ENCODE peak calls at places on chromosome 20, in eight cellular contexts. One of them, this sample, is unnamed.

GRCh38 chr20:45445805-45446562 is 23.6 kb upstream of the WFDC2 start:
- DNase-seq in Jurkat, Clone E6-1: no peak
- DNase-seq in OCI-LY7: peak; percentile 48
- DNase-seq in CD8-positive, alpha-beta T cell: no peak
- DNase-seq in lung: no peak
- DNase-seq in psoas muscle: no peak
- DNase-seq in PC-3: peak; percentile 76
- DNase-seq in choroid plexus epithelial cell: peak; percentile 39
- DNase-seq in this sample: no peak

GRCh38 chr20:919491-919916 is 3.4 kb upstream of the ANGPT4 start:
- DNase-seq in Jurkat, Clone E6-1: peak; percentile 32
- DNase-seq in OCI-LY7: no peak
- DNase-seq in CD8-positive, alpha-beta T cell: no peak
- DNase-seq in lung: no peak
- DNase-seq in psoas muscle: no peak
- DNase-seq in PC-3: no peak
- DNase-seq in choroid plexus epithelial cell: no peak
- DNase-seq in this sample: no peak

GRCh38 chr20:41142914-41143313 is 5.6 kb downstream of the PLCG1 start:
- DNase-seq in Jurkat, Clone E6-1: peak; percentile 90
- DNase-seq in OCI-LY7: peak; percentile 50
- DNase-seq in CD8-positive, alpha-beta T cell: peak; percentile 68
- DNase-seq in lung: no peak
- DNase-seq in psoas muscle: no peak
- DNase-seq in PC-3: no peak
- DNase-seq in choroid plexus epithelial cell: no peak
- DNase-seq in this sample: no peak

GRCh38 chr20:38685853-38686473 is 38.3 kb upstream of the SLC32A1 start:
- DNase-seq in Jurkat, Clone E6-1: peak; percentile 37
- DNase-seq in OCI-LY7: peak; percentile 33
- DNase-seq in CD8-positive, alpha-beta T cell: no peak
- DNase-seq in lung: peak; percentile 35
- DNase-seq in psoas muscle: no peak
- DNase-seq in PC-3: peak; percentile 68
- DNase-seq in choroid plexus epithelial cell: peak; percentile 66
- DNase-seq in this sample: no peak

GRCh38 chr20:23492292-23492691 is 1.4 kb downstream of the CST8 start:
- DNase-seq in Jurkat, Clone E6-1: no peak
- DNase-seq in OCI-LY7: no peak
- DNase-seq in CD8-positive, alpha-beta T cell: no peak
- DNase-seq in lung: no peak
- DNase-seq in psoas muscle: no peak
- DNase-seq in PC-3: no peak
- DNase-seq in choroid plexus epithelial cell: no peak
- DNase-seq in this sample: no peak

GRCh38 chr20:64035066-64035932 is 683 bp upstream of the C20orf204 start:
- DNase-seq in Jurkat, Clone E6-1: no peak
- DNase-seq in OCI-LY7: no peak
- DNase-seq in CD8-positive, alpha-beta T cell: no peak
- DNase-seq in lung: no peak
- DNase-seq in psoas muscle: no peak
- DNase-seq in PC-3: no peak
- DNase-seq in choroid plexus epithelial cell: no peak
- DNase-seq in this sample: no peak

GRCh38 chr20:36927704-36928103 is 23.8 kb downstream of the SAMHD1 start:
- DNase-seq in Jurkat, Clone E6-1: no peak
- DNase-seq in OCI-LY7: no peak
- DNase-seq in CD8-positive, alpha-beta T cell: no peak
- DNase-seq in lung: no peak
- DNase-seq in psoas muscle: no peak
- DNase-seq in PC-3: no peak
- DNase-seq in choroid plexus epithelial cell: no peak
- DNase-seq in this sample: no peak

GRCh38 chr20:64101731-64102621 is 5.4 kb downstream of the NPBWR2 start:
- DNase-seq in Jurkat, Clone E6-1: no peak
- DNase-seq in OCI-LY7: peak; percentile 73
- DNase-seq in CD8-positive, alpha-beta T cell: peak; percentile 80
- DNase-seq in lung: no peak
- DNase-seq in psoas muscle: peak; percentile 63
- DNase-seq in PC-3: peak; percentile 59
- DNase-seq in choroid plexus epithelial cell: no peak
- DNase-seq in this sample: no peak

GRCh38 chr20:13765299-13765698 is 19.4 kb downstream of the ESF1 start:
- DNase-seq in Jurkat, Clone E6-1: no peak
- DNase-seq in OCI-LY7: no peak
- DNase-seq in CD8-positive, alpha-beta T cell: no peak
- DNase-seq in lung: no peak
- DNase-seq in psoas muscle: no peak
- DNase-seq in PC-3: no peak
- DNase-seq in choroid plexus epithelial cell: no peak
- DNase-seq in this sample: no peak

GRCh38 chr20:14720251-14720650 is 382.8 kb upstream of the FLRT3 start:
- DNase-seq in Jurkat, Clone E6-1: no peak
- DNase-seq in OCI-LY7: no peak
- DNase-seq in CD8-positive, alpha-beta T cell: no peak
- DNase-seq in lung: no peak
- DNase-seq in psoas muscle: no peak
- DNase-seq in PC-3: peak; percentile 52
- DNase-seq in choroid plexus epithelial cell: no peak
- DNase-seq in this sample: no peak

GRCh38 chr20:7022597-7022996 is 255.1 kb downstream of the BMP2 start:
- DNase-seq in Jurkat, Clone E6-1: no peak
- DNase-seq in OCI-LY7: no peak
- DNase-seq in CD8-positive, alpha-beta T cell: no peak
- DNase-seq in lung: no peak
- DNase-seq in psoas muscle: no peak
- DNase-seq in PC-3: no peak
- DNase-seq in choroid plexus epithelial cell: no peak
- DNase-seq in this sample: no peak

GRCh38 chr20:14882157-14882556 is 544.7 kb upstream of the FLRT3 start:
- DNase-seq in Jurkat, Clone E6-1: no peak
- DNase-seq in OCI-LY7: no peak
- DNase-seq in CD8-positive, alpha-beta T cell: no peak
- DNase-seq in lung: no peak
- DNase-seq in psoas muscle: no peak
- DNase-seq in PC-3: no peak
- DNase-seq in choroid plexus epithelial cell: no peak
- DNase-seq in this sample: no peak

GRCh38 chr20:11090751-11091150 is 417.0 kb upstream of the JAG1 start:
- DNase-seq in Jurkat, Clone E6-1: no peak
- DNase-seq in OCI-LY7: no peak
- DNase-seq in CD8-positive, alpha-beta T cell: no peak
- DNase-seq in lung: no peak
- DNase-seq in psoas muscle: no peak
- DNase-seq in PC-3: no peak
- DNase-seq in choroid plexus epithelial cell: no peak
- DNase-seq in this sample: no peak

GRCh38 chr20:62924567-62925419 is 1.5 kb downstream of the DIDO1 start:
- DNase-seq in Jurkat, Clone E6-1: no peak
- DNase-seq in OCI-LY7: no peak
- DNase-seq in CD8-positive, alpha-beta T cell: no peak
- DNase-seq in lung: no peak
- DNase-seq in psoas muscle: no peak
- DNase-seq in PC-3: peak; percentile 47
- DNase-seq in choroid plexus epithelial cell: peak; percentile 56
- DNase-seq in this sample: no peak

DNA sequence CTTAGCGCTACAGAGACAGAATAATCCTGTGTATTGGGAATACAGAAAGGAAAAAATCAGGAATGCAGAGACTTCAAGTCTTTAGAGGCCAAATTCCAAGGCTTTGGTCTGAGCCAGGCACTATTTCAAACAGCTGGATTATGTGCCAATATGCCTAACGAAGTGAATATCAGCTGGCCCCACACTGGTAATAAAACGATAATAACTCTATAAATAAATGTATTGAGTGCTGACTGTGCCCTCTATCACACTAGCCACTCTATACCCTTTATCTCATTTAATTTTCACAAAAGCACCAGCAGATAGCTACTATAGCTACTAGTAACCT is 107.3 kb downstream of the TSHZ2 start:
- DNase-seq in Jurkat, Clone E6-1: no peak
- DNase-seq in OCI-LY7: no peak
- DNase-seq in CD8-positive, alpha-beta T cell: no peak
- DNase-seq in lung: no peak
- DNase-seq in psoas muscle: no peak
- DNase-seq in PC-3: no peak
- DNase-seq in choroid plexus epithelial cell: no peak
- DNase-seq in this sample: no peak
- H3K4me3 ChIP-seq in Jurkat, Clone E6-1: no peak overlapping the region
- H3K4me3 ChIP-seq in OCI-LY7: no peak overlapping the region
- H3K4me3 ChIP-seq in CD8-positive, alpha-beta T cell: no peak overlapping the region
- H3K4me3 ChIP-seq in lung: no peak overlapping the region
- H3K4me3 ChIP-seq in psoas muscle: no peak overlapping the region
- H3K4me3 ChIP-seq in PC-3: no peak overlapping the region
- H3K4me3 ChIP-seq in choroid plexus epithelial cell: no peak overlapping the region
- H3K4me3 ChIP-seq in this sample: no peak overlapping the region

GRCh38 chr20:3797592-3798404 is 1.7 kb downstream of the CDC25B start:
- DNase-seq in Jurkat, Clone E6-1: no peak
- DNase-seq in OCI-LY7: peak; percentile 65
- DNase-seq in CD8-positive, alpha-beta T cell: peak; percentile 81
- DNase-seq in lung: no peak
- DNase-seq in psoas muscle: peak; percentile 41
- DNase-seq in PC-3: peak; percentile 60
- DNase-seq in choroid plexus epithelial cell: peak; percentile 66
- DNase-seq in this sample: no peak
- H3K4me3 ChIP-seq in Jurkat, Clone E6-1: peak overlapping the region; percentile 83
- H3K4me3 ChIP-seq in OCI-LY7: peak overlapping the region; percentile 91
- H3K4me3 ChIP-seq in CD8-positive, alpha-beta T cell: peak overlapping the region; percentile 66
- H3K4me3 ChIP-seq in lung: peak overlapping the region; percentile 87
- H3K4me3 ChIP-seq in psoas muscle: peak overlapping the region; percentile 86
- H3K4me3 ChIP-seq in PC-3: peak overlapping the region; percentile 99
- H3K4me3 ChIP-seq in choroid plexus epithelial cell: peak overlapping the region; percentile 80
- H3K4me3 ChIP-seq in this sample: peak overlapping the region; percentile 67

GRCh38 chr20:4324611-4325238 is 309.4 kb upstream of the RNF24 start:
- DNase-seq in Jurkat, Clone E6-1: no peak
- DNase-seq in OCI-LY7: no peak
- DNase-seq in CD8-positive, alpha-beta T cell: peak; percentile 34
- DNase-seq in lung: no peak
- DNase-seq in psoas muscle: no peak
- DNase-seq in PC-3: no peak
- DNase-seq in choroid plexus epithelial cell: no peak
- DNase-seq in this sample: no peak

GRCh38 chr20:4325548-4326187 is 310.3 kb upstream of the RNF24 start:
- DNase-seq in Jurkat, Clone E6-1: no peak
- DNase-seq in OCI-LY7: no peak
- DNase-seq in CD8-positive, alpha-beta T cell: no peak
- DNase-seq in lung: no peak
- DNase-seq in psoas muscle: no peak
- DNase-seq in PC-3: peak; percentile 8
- DNase-seq in choroid plexus epithelial cell: no peak
- DNase-seq in this sample: no peak

GRCh38 chr20:4327956-4328355 is 312.6 kb upstream of the RNF24 start:
- DNase-seq in Jurkat, Clone E6-1: no peak
- DNase-seq in OCI-LY7: no peak
- DNase-seq in CD8-positive, alpha-beta T cell: peak; percentile 31
- DNase-seq in lung: no peak
- DNase-seq in psoas muscle: no peak
- DNase-seq in PC-3: no peak
- DNase-seq in choroid plexus epithelial cell: no peak
- DNase-seq in this sample: no peak

GRCh38 chr20:4328541-4328940 is 313.2 kb upstream of the RNF24 start:
- DNase-seq in Jurkat, Clone E6-1: no peak
- DNase-seq in OCI-LY7: no peak
- DNase-seq in CD8-positive, alpha-beta T cell: no peak
- DNase-seq in lung: no peak
- DNase-seq in psoas muscle: no peak
- DNase-seq in PC-3: no peak
- DNase-seq in choroid plexus epithelial cell: no peak
- DNase-seq in this sample: no peak

DNA sequence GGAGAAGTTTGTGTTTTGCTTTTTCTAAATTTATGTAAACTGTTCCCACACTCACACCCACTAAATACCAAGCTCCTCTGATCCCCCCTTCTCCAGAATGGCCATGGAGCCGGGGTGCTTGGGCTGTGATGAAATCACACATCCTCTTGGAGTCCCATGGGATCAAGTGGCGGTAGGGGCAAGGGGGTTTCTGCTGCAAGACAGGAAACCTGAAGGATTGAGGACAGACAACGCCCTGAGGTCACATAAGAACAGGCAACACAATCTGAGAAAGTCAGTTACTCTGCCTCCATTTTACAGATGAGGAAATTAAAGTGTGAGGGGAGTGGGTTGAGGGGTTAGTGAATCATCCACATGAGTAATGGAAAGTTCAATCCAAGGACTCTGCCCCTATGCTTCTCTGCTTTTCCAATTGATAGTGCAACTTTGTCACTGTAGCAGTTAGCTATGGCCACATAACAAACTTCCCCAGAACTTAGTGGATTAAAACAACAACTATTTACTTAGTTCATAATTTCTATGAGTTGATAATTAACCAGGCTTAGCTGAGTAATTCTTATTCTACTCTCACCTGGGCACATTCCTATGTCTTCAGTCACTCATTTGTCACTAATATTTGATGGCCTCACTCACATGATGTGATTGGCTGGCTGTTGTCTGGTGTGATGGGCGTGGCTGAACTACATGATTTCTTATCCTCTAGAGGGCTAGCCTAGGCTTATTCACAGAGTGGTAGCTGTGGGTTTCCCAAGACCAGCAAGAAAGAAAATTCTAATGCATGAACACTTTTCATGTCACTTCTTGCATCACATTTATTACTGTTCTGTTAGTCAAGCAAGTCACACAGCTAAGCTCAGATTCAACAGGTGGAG is 311.1 kb upstream of the RNF24 start:
- DNase-seq in Jurkat, Clone E6-1: peak; percentile 4
- DNase-seq in OCI-LY7: no peak
- DNase-seq in CD8-positive, alpha-beta T cell: peak; percentile 15
- DNase-seq in lung: no peak
- DNase-seq in psoas muscle: no peak
- DNase-seq in PC-3: peak; percentile 62
- DNase-seq in choroid plexus epithelial cell: no peak
- DNase-seq in this sample: peak; percentile 12
- H3K4me3 ChIP-seq in Jurkat, Clone E6-1: no peak overlapping the region
- H3K4me3 ChIP-seq in OCI-LY7: no peak overlapping the region
- H3K4me3 ChIP-seq in CD8-positive, alpha-beta T cell: no peak overlapping the region
- H3K4me3 ChIP-seq in lung: no peak overlapping the region
- H3K4me3 ChIP-seq in psoas muscle: no peak overlapping the region
- H3K4me3 ChIP-seq in PC-3: no peak overlapping the region
- H3K4me3 ChIP-seq in choroid plexus epithelial cell: no peak overlapping the region
- H3K4me3 ChIP-seq in this sample: no peak overlapping the region

DNA sequence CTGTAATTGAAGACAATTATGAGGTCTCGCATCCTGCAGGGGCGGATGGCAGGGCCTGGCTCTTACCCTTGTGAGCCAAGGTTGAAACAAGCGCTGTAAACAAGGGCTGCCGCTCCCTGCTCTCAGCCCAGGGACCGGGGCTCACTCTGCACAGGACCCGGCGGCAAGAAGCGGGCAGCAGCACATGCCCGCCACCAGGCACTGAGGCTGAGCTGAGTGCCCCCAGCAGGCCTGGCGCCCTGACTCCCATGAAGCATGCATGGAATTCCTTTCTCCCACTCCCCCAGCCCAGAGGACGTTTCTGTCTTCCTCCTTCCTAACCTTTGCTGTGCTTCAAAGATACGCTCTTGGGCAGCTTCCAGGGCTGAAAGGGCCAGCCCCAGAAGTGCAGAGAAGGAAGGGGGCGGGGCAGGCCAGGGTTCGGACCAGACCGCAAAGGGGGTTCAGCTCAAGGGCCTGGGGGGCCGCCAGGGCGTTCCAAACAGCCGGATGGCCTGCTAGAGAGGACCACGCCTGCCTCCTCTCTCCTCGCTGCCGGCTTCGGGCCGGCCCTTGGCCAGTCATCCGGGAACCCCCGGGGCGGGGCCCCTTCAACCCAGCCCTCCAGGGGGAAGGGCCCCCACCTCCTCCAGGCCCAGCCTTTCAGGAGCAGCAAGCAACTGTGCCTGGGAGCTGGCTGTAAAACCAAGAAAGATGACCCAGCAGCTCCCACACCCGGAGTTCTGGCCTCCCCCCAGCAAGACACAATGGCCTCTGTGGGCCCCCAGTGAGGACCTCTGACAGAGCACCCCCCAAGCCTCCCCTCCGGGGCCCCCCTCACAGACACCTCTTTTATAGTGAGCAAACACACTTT is 109.9 kb downstream of the NOL4L start:
- DNase-seq in Jurkat, Clone E6-1: no peak
- DNase-seq in OCI-LY7: no peak
- DNase-seq in CD8-positive, alpha-beta T cell: no peak
- DNase-seq in lung: peak; percentile 94
- DNase-seq in psoas muscle: peak; percentile 91
- DNase-seq in PC-3: peak; percentile 84
- DNase-seq in choroid plexus epithelial cell: peak; percentile 99
- DNase-seq in this sample: peak; percentile 91
- H3K4me3 ChIP-seq in Jurkat, Clone E6-1: no peak overlapping the region
- H3K4me3 ChIP-seq in OCI-LY7: no peak overlapping the region
- H3K4me3 ChIP-seq in CD8-positive, alpha-beta T cell: no peak overlapping the region
- H3K4me3 ChIP-seq in lung: no peak overlapping the region
- H3K4me3 ChIP-seq in psoas muscle: peak overlapping the region; percentile 52
- H3K4me3 ChIP-seq in PC-3: peak overlapping the region; percentile 51
- H3K4me3 ChIP-seq in choroid plexus epithelial cell: peak overlapping the region; percentile 42
- H3K4me3 ChIP-seq in this sample: peak overlapping the region; percentile 33